ENCODE peak calls at places on chromosomes 6 and 20, in eight cellular contexts. I is lower lobe of right lung, V is uterus, N is aorta, Z is thoracic aorta, K is cardiac muscle cell, G is HCT116, E is pancreas. U is an unnamed sample. For H3K27me3 and H3K9me3, the result is how much of the 10 kb centered on the place peaks cover.

GRCh38 chr6:21754891-21755290 is 161.3 kb downstream of the SOX4 start:
- DNase-seq in I (no peak), V (no peak), N (no peak), Z (no peak), K (no peak), G (peak), E (no peak), U (no peak)

GRCh38 chr6:138115877-138116660 is 8.8 kb upstream of the PERP start:
- DNase-seq in I (peak), V (peak), N (no peak), Z (no peak), K (peak), G (peak), E (peak), U (peak)

GRCh38 chr6:166815629-166816028 is 140.7 kb downstream of the RNASET2 start:
- DNase-seq in I (no peak), V (no peak), N (no peak), Z (no peak), K (peak), G (no peak), E (no peak), U (no peak)

GRCh38 chr6:82917346-82918064 is 148.1 kb downstream of the UBE3D start:
- DNase-seq in I (no peak), V (no peak), N (no peak), Z (no peak), K (no peak), G (no peak), E (no peak), U (no peak)

GRCh38 chr6:140661691-140662090 is 1287.2 kb upstream of the CITED2 start:
- DNase-seq in I (no peak), V (no peak), N (no peak), Z (no peak), K (no peak), G (no peak), E (no peak), U (no peak)

GRCh38 chr6:20708367-20709124 is 174.3 kb downstream of the CDKAL1 start:
- DNase-seq in I (no peak), V (no peak), N (no peak), Z (no peak), K (no peak), G (no peak), E (no peak), U (no peak)

GRCh38 chr6:18416341-18416679 is 29.2 kb downstream of the RNF144B start:
- DNase-seq in I (no peak), V (no peak), N (no peak), Z (no peak), K (no peak), G (no peak), E (no peak), U (no peak)

GRCh38 chr20:11581271-11581670 is 336.4 kb upstream of the BTBD3 start:
- DNase-seq in I (no peak), V (no peak), N (no peak), Z (no peak), K (no peak), G (peak), E (no peak), U (no peak)

GRCh38 chr6:31572041-31572911 is at the start of gene LTA:
- DNase-seq in I (no peak), V (no peak), N (no peak), Z (no peak), K (no peak), G (no peak), E (no peak), U (no peak)

GRCh38 chr6:19616022-19616421 is 221.1 kb upstream of the ID4 start:
- DNase-seq in I (no peak), V (no peak), N (no peak), Z (no peak), K (no peak), G (no peak), E (no peak), U (no peak)

GRCh38 chr20:36155991-36156390 is 1.5 kb downstream of the EPB41L1 start:
- DNase-seq in I (no peak), V (no peak), N (no peak), Z (no peak), K (no peak), G (no peak), E (no peak), U (no peak)

GRCh38 chr6:168514216-168514615 is 73.2 kb downstream of the SMOC2 start:
- DNase-seq in I (no peak), V (peak), N (no peak), Z (no peak), K (peak), G (no peak), E (peak), U (no peak)

GRCh38 chr6:117733341-117733740 is 58.1 kb downstream of the NUS1 start:
- DNase-seq in I (no peak), V (no peak), N (no peak), Z (no peak), K (no peak), G (no peak), E (no peak), U (no peak)

GRCh38 chr6:2891768-2892170 is 11.3 kb downstream of the SERPINB9 start:
- DNase-seq in I (no peak), V (peak), N (no peak), Z (no peak), K (no peak), G (no peak), E (no peak), U (no peak)

GRCh38 chr6:474454-475185 is 83.1 kb downstream of the IRF4 start:
- DNase-seq in I (no peak), V (no peak), N (no peak), Z (no peak), K (no peak), G (no peak), E (no peak), U (peak)

GRCh38 chr6:82842721-82843120 is 222.9 kb downstream of the UBE3D start:
- DNase-seq in I (no peak), V (no peak), N (no peak), Z (no peak), K (no peak), G (no peak), E (no peak), U (peak)

GRCh38 chr6:1009041-1009440 is 302.9 kb upstream of the FOXQ1 start:
- DNase-seq in I (no peak), V (no peak), N (no peak), Z (no peak), K (no peak), G (no peak), E (no peak), U (no peak)

GRCh38 chr6:158409451-158409850 is 97.2 kb downstream of the TULP4 start:
- DNase-seq in I (no peak), V (no peak), N (no peak), Z (no peak), K (no peak), G (no peak), E (no peak), U (no peak)

GRCh38 chr20:22928679-22929078 is 106.4 kb upstream of the SSTR4 start:
- DNase-seq in I (no peak), V (no peak), N (no peak), Z (no peak), K (no peak), G (no peak), E (no peak), U (no peak)

GRCh38 chr20:59253779-59254319 is 46.6 kb upstream of the EDN3 start:
- DNase-seq in I (no peak), V (no peak), N (no peak), Z (no peak), K (no peak), G (no peak), E (no peak), U (peak)

GRCh38 chr6:49713346-49713745 is at the start of gene CRISP2:
- DNase-seq in I (peak), V (no peak), N (no peak), Z (no peak), K (peak), G (no peak), E (no peak), U (peak)

GRCh38 chr6:35089935-35090505 is 51.1 kb downstream of the TCP11 start:
- DNase-seq in I (no peak), V (no peak), N (no peak), Z (no peak), K (no peak), G (no peak), E (no peak), U (peak)

GRCh38 chr6:92777146-92777740 is 642.1 kb downstream of the EPHA7 start:
- DNase-seq in I (no peak), V (no peak), N (no peak), Z (no peak), K (peak), G (no peak), E (no peak), U (no peak)

GRCh38 chr6:9332241-9332640 is 896.9 kb upstream of the SLC35B3 start:
- DNase-seq in I (no peak), V (no peak), N (no peak), Z (no peak), K (no peak), G (no peak), E (no peak), U (no peak)

GRCh38 chr20:64217539-64217938 is 38.0 kb upstream of the PCMTD2 start:
- DNase-seq in I (no peak), V (no peak), N (no peak), Z (no peak), K (no peak), G (no peak), E (no peak), U (no peak)

GRCh38 chr20:23881371-23881770 is 1.8 kb upstream of the CST5 start:
- DNase-seq in I (no peak), V (no peak), N (no peak), Z (no peak), K (no peak), G (no peak), E (no peak), U (no peak)

GRCh38 chr6:18997375-18997826 is 610.3 kb downstream of the RNF144B start:
- DNase-seq in I (no peak), V (no peak), N (no peak), Z (no peak), K (peak), G (peak), E (no peak), U (no peak)

GRCh38 chr20:16078172-16078898 is 494.9 kb downstream of the KIF16B start:
- DNase-seq in I (no peak), V (no peak), N (no peak), Z (no peak), K (no peak), G (no peak), E (no peak), U (no peak)

GRCh38 chr20:25219365-25219764 is 23.9 kb downstream of the ENTPD6 start:
- DNase-seq in I (no peak), V (peak), N (no peak), Z (no peak), K (no peak), G (no peak), E (no peak), U (no peak)

GRCh38 chr6:106473807-106474206 is 113.3 kb downstream of the CRYBG1 start:
- DNase-seq in I (no peak), V (no peak), N (no peak), Z (no peak), K (no peak), G (no peak), E (no peak), U (no peak)

GRCh38 chr20:18805881-18806280 is 7.7 kb upstream of the SCP2D1 start:
- DNase-seq in I (no peak), V (no peak), N (no peak), Z (no peak), K (no peak), G (no peak), E (no peak), U (no peak)

GRCh38 chr6:154403803-154404202 is 47.2 kb upstream of the IPCEF1 start:
- DNase-seq in I (no peak), V (peak), N (no peak), Z (no peak), K (no peak), G (no peak), E (peak), U (peak)

GRCh38 chr6:96015791-96016776 is at the start of gene FUT9:
- DNase-seq in I (no peak), V (no peak), N (peak), Z (no peak), K (peak), G (no peak), E (peak), U (peak)

GRCh38 chr20:9353916-9354276 is 160.5 kb upstream of the LAMP5 start:
- DNase-seq in I (no peak), V (no peak), N (no peak), Z (no peak), K (no peak), G (no peak), E (no peak), U (no peak)

GRCh38 chr6:29750709-29751108 is 27.5 kb downstream of the HLA-F start:
- DNase-seq in I (no peak), V (no peak), N (no peak), Z (no peak), K (no peak), G (no peak), E (peak), U (no peak)

GRCh38 chr6:29747688-29748250 is 24.5 kb downstream of the HLA-F start:
- DNase-seq in I (no peak), V (no peak), N (no peak), Z (no peak), K (no peak), G (no peak), E (no peak), U (no peak)

GRCh38 chr6:29749668-29750067 is 26.4 kb downstream of the HLA-F start:
- DNase-seq in I (no peak), V (no peak), N (no peak), Z (no peak), K (no peak), G (no peak), E (no peak), U (no peak)

GRCh38 chr6:29746846-29747687 is 23.8 kb downstream of the HLA-F start:
- DNase-seq in I (no peak), V (no peak), N (no peak), Z (no peak), K (no peak), G (no peak), E (no peak), U (no peak)

DNA sequence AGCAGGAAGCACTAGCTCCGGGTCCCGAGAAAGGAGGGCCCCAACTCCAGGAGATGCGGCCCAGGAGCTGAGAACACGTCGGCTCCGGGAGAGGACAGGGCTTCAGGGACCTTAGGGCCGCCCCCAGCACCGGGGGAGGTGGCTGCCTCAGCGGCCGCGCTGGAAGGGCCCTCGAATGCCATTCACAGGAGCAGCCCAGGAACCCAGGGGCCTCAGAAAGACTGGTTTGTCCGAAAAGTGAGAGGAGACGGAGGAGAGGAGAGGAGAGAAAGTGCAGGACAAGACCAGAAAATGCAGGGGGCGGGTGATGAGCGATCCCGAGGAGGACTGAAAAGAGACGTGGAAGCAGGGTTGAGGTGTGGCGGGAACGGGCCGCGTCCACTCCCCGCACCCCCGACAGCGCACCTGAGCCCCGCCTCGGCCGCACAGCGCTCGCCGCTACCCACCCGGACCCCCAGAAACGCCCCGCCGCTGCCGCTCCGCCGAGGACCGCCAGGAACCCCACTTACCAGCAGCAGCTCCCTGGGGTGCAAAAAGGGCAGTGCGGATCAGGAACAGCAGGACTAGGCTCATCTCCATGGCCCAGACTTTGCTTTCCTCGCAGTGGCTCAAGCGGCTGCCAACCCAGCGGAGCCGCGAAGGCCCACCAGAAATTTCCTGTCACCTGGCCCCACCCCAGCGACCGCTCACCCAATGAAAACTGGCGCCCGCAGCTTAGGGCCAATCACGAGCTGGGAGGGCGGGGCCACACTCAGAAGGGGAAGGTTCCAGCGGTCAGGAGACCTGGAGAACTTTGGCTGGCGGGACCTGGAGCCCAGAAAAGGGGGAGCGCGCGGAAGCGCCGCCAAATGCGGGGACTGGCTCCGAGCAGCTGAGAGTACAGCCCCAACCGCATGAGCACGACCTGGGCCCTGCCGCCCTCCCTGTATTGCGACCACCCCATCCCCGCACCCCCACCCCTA is 25.4 kb downstream of the HLA-F start:
- DNase-seq in I (peak), V (peak), N (peak), Z (peak), K (peak), G (peak), E (peak), U (peak)
- H3K27me3 ChIP-seq in I (under half), V (under half), N (under half), Z (under half), K (half or more), G (under half), E (under half), U (under half)

GRCh38 chr20:49591217-49591865 is 23.4 kb upstream of the PTGIS start:
- DNase-seq in I (no peak), V (peak), N (no peak), Z (no peak), K (peak), G (no peak), E (no peak), U (no peak)
- H3K4me3 ChIP-seq in I (no peak), V (no peak), N (no peak), Z (no peak), K (no peak), G (no peak), E (no peak), U (no peak)

GRCh38 chr20:32602273-32602672 is 17.1 kb upstream of the NOL4L start:
- DNase-seq in I (no peak), V (no peak), N (no peak), Z (no peak), K (no peak), G (no peak), E (no peak), U (no peak)
- H3K9me3 ChIP-seq in I (under half), V (under half), N (under half), Z (under half), K (under half), G (under half), E (under half), U (under half)

DNA sequence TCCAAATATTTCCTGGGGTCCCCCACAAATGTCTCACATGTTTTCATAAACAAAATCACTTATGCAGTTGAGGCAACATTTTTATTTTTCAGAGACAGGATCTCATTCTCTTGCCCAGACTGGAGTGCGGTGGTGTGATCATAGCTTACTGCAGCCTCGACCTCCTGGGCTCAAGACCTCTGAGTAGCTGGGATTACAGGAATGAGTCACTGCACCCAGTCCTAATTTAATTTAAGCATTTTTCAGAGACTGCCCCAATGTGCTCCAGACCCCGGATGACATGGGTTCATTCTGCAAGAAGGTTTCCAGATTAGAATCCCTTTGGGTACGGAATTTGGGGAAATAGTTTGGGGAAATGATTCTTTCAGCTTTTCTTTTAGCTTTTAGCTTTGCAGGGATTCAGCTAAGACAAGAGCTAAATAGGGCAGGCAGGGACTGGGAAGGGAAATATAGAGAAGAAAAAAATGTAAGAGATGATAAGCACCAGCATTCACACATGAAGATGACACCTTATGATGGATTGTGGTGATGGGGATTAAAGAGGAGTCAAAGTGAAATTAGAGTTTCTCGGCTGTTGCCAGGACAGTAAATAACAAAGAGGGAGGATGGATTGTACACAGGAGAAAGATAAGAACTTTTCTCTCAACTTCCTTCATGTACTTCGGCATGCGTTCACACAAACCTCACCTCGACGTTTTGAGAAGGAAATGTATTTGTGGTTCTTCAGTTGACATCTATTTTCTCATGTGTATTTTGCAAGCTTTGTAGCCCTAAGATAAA is 169.4 kb upstream of the TAB2 start:
- DNase-seq in I (no peak), V (no peak), N (no peak), Z (no peak), K (no peak), G (no peak), E (no peak), U (no peak)
- H3K27me3 ChIP-seq in I (under half), V (under half), N (under half), Z (under half), K (under half), G (under half), E (under half), U (under half)

GRCh38 chr6:33392979-33393378 is 1.4 kb downstream of the KIFC1 start:
- DNase-seq in I (no peak), V (no peak), N (no peak), Z (no peak), K (no peak), G (no peak), E (no peak), U (no peak)
- H3K4me3 ChIP-seq in I (no peak), V (no peak), N (no peak), Z (no peak), K (peak), G (peak), E (no peak), U (peak)

GRCh38 chr6:83970582-83970981 is 63.0 kb upstream of the MRAP2 start:
- DNase-seq in I (no peak), V (no peak), N (no peak), Z (no peak), K (no peak), G (no peak), E (no peak), U (no peak)
- H3K9me3 ChIP-seq in I (under half), V (under half), N (under half), Z (under half), K (under half), G (under half), E (under half), U (under half)

GRCh38 chr6:62903263-62903662 is 308.0 kb upstream of the FKBP1C start:
- DNase-seq in I (no peak), V (no peak), N (no peak), Z (no peak), K (no peak), G (no peak), E (no peak), U (no peak)
- H3K27me3 ChIP-seq in I (under half), V (under half), N (under half), Z (under half), K (under half), G (under half), E (under half), U (under half)

GRCh38 chr6:27141013-27141412 is 106.5 kb upstream of the PRSS16 start:
- DNase-seq in I (no peak), V (no peak), N (no peak), Z (no peak), K (no peak), G (no peak), E (no peak), U (no peak)
- H3K4me3 ChIP-seq in I (no peak), V (no peak), N (no peak), Z (no peak), K (no peak), G (no peak), E (no peak), U (peak)

U was measured in MG63.